ENCODE peak calls at places on chromosome 1, in eight cellular contexts. Z is B cell, J is endothelial cell of umbilical vein, S is KBM-7, L is ovary, Q is endothelial cell, Y is Ammon's horn, T is ELR. O is an unnamed sample.

GRCh38 chr1:9728451-9729295 is 77.1 kb downstream of the PIK3CD start:
- DNase-seq in J (no peak), Q (no peak), Y (no peak), L (no peak), T (no peak), Z (no peak), S (no peak), O (no peak)

GRCh38 chr1:160219062-160219929 is 14.1 kb downstream of the PEA15 start:
- DNase-seq in T (peak), Y (peak), L (peak), Q (peak), S (peak), J (peak), Z (no peak), O (peak)

GRCh38 chr1:248792342-248792741 is 33.4 kb downstream of the SH3BP5L start:
- DNase-seq in L (no peak), J (no peak), Y (no peak), Q (no peak), S (no peak), Z (peak), T (no peak), O (no peak)

GRCh38 chr1:118987431-118988185 is 535 bp downstream of the TBX15 start:
- DNase-seq in T (peak), J (no peak), Z (no peak), L (no peak), Y (no peak), S (no peak), Q (peak), O (peak)

GRCh38 chr1:234881893-234882771 is 246.5 kb downstream of the TOMM20 start:
- DNase-seq in Q (no peak), Z (peak), Y (no peak), J (no peak), S (peak), L (no peak), T (no peak), O (no peak)

GRCh38 chr1:178324003-178324402 is 172.8 kb downstream of the CLEC20A start:
- DNase-seq in S (no peak), Q (no peak), J (no peak), Z (no peak), Y (no peak), L (no peak), T (peak), O (no peak)

GRCh38 chr1:27872802-27873665 is 690 bp downstream of the THEMIS2 start:
- DNase-seq in S (peak), J (peak), Q (no peak), Z (peak), T (peak), L (no peak), Y (peak), O (no peak)

GRCh38 chr1:84540759-84541158 is 33.5 kb downstream of the CTBS start:
- DNase-seq in J (no peak), S (no peak), T (no peak), L (no peak), Y (no peak), Q (no peak), Z (no peak), O (no peak)

GRCh38 chr1:231734417-231734816 is 107.8 kb downstream of the DISC1 start:
- DNase-seq in Q (no peak), S (no peak), Y (peak), L (peak), J (no peak), Z (no peak), T (no peak), O (no peak)

GRCh38 chr1:183019860-183020259 is 3.4 kb upstream of the LAMC1 start:
- DNase-seq in T (no peak), Q (peak), L (no peak), J (peak), Z (no peak), Y (no peak), S (no peak), O (no peak)

GRCh38 chr1:81936838-81937237 is 136.1 kb downstream of the ADGRL2 start:
- DNase-seq in Y (peak), L (no peak), Q (no peak), J (no peak), S (no peak), Z (no peak), T (no peak), O (no peak)

GRCh38 chr1:233905416-233906051 is 1.1 kb downstream of the SLC35F3 start:
- DNase-seq in J (no peak), S (no peak), T (no peak), Q (peak), Y (peak), L (no peak), Z (no peak), O (no peak)

O was measured in tibial artery.